ENCODE peak calls at places on chromosomes 4 and X, in five cellular contexts. F, Z, A, Y and M are unnamed samples. For H3K36me3 and H3K27me3, the result is how much of the 10 kb centered on the place peaks cover.

GRCh38 chrX:68133181-68133580 is 300.1 kb downstream of the OPHN1 start:
- DNase-seq in Y (no peak), Z (no peak), F (no peak), A (no peak), M (no peak)

GRCh38 chrX:96719161-96719875 is 34.7 kb downstream of the DIAPH2 start:
- DNase-seq in Y (no peak), Z (no peak), F (no peak), A (no peak), M (no peak)

GRCh38 chrX:68511255-68511654 is 12.4 kb downstream of the YIPF6 start:
- DNase-seq in A (no peak), Z (peak), Y (peak), F (no peak), M (peak)

GRCh38 chr4:683247-683897 is 5.6 kb downstream of the SLC49A3 start:
- DNase-seq in Z (no peak), A (no peak), F (no peak), Y (no peak), M (no peak)

GRCh38 chr4:109078724-109079123 is 223.7 kb downstream of the COL25A1 start:
- DNase-seq in Z (peak), A (no peak), Y (peak), F (no peak), M (no peak)

GRCh38 chrX:78514852-78515251 is 144.3 kb downstream of the RTL3 start:
- DNase-seq in Y (peak), Z (no peak), F (no peak), A (no peak), M (peak)

GRCh38 chr4:189507060-189507459 is 433.6 kb upstream of the FRG1 start:
- DNase-seq in F (no peak), Y (no peak), A (no peak), Z (no peak), M (no peak)

GRCh38 chr4:15034071-15034764 is 31.9 kb downstream of the CPEB2 start:
- DNase-seq in Y (no peak), F (no peak), A (no peak), Z (peak), M (no peak)

GRCh38 chr4:37603711-37604110 is 82.5 kb downstream of the RELL1 start:
- DNase-seq in Y (no peak), F (no peak), A (no peak), Z (no peak), M (no peak)

GRCh38 chrX:152907084-152907651 is 9.3 kb downstream of the ZNF185 start:
- DNase-seq in Y (peak), Z (peak), A (no peak), F (no peak), M (peak)

GRCh38 chrX:7159132-7159861 is 11.3 kb upstream of the PUDP start:
- DNase-seq in A (no peak), F (no peak), Y (no peak), Z (no peak), M (no peak)

DNA sequence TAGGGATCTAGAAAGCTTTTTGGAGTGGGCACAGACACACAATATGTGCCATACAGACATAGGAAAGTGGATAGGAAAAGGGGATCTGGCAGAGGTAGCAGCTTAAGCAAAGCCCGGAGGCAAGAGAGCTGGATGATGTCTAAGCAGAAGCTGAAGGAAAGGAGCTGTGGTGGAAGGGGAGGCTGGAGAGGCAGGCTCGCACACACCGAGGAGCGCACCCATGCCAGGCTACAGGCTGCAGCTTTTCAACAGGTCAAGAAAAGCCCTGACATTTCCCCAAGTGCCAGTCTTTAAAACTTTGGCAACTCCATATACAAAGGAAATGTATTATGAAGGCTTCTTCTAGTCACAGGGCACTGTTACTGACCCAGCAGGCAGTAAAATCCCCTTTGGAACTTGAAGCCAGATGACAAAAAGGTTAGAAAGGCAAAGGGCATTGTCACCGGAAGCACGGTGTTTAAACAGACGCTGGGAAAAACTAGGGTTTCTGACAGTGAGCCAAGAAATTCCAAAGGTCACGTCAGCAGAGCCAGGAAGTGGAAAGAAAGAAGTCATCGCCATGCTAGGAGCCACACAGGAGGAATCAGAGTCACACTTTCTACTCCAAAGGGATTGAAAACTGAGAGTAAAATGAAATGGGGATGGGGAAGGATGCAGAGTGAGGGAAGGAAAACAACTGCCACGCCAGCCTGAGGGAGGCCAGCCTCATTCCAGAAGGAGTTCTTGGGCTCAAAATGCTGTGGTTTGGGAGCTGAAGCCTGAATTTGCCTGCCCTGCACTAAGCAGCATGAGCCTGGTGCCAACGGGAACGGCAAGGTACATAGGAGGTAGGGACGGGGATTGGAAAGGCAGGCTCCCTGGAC is 67.1 kb downstream of the SOWAHB start:
- DNase-seq in Y (peak), F (no peak), Z (peak), A (no peak), M (no peak)
- H3K4me3 ChIP-seq in Y (no peak), F (no peak), Z (peak), A (peak), M (no peak)

DNA sequence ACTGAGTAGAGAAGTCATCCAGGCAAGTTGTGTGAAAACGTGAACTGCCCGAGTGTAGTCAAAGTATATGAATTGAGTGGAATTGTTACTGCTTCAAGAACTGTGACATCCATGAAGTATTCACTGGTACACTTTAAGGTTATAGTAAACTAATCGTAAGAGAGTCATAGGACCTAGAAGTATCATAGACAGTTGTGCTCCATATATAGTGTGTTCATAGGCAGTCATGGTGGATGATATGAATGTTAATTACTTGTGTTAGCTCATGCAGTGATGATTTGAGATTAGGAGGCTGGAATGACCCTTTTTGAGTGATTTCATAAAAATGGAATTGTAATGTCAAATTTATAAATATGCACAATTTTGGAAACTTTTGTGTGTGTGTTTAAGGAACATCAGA is 81.3 kb upstream of the TLR2 start:
- DNase-seq in Z (no peak), F (no peak), A (no peak), Y (no peak), M (no peak)
- H3K36me3 ChIP-seq in Z (under half), F (under half), A (half or more), Y (under half), M (under half)

GRCh38 chr4:147735413-147736301 is 3.8 kb downstream of the ARHGAP10 start:
- DNase-seq in A (no peak), Y (no peak), Z (no peak), F (no peak), M (no peak)

GRCh38 chr4:147736458-147736857 is 4.6 kb downstream of the ARHGAP10 start:
- DNase-seq in F (no peak), Y (peak), Z (peak), A (no peak), M (no peak)

GRCh38 chr4:147733614-147734344 is 1.9 kb downstream of the ARHGAP10 start:
- DNase-seq in Z (peak), Y (peak), A (peak), F (no peak), M (peak)

GRCh38 chr4:147732516-147733193 is 767 bp downstream of the ARHGAP10 start:
- DNase-seq in Z (peak), F (no peak), Y (peak), A (peak), M (peak)

DNA sequence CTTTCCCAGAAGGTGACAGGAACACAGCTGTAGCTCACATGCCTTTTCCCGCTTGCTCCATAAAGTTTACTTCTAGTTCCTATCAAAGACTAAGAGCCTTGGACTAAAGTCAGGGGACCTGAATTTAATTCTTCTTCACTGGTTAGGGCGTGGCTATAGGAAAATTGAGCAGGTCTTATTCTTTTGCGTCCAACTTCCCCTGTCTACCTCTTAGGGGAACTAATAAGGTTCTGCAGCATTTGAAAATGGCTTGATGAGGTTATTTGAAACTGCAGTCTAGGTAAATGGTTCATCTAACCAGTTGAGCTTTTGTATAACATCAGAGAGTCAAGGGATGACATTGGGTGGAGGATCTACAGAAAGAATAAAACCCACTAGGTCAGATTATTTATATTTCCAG is 2.6 kb downstream of the ARHGAP10 start:
- DNase-seq in Y (no peak), A (no peak), Z (no peak), F (no peak), M (no peak)
- H3K27me3 ChIP-seq in Y (under half), A (under half), Z (under half), F (under half), M (under half)

GRCh38 chr4:48905363-48906015 is 1.1 kb downstream of the OCIAD2 start:
- DNase-seq in Z (peak), A (no peak), Y (no peak), F (no peak), M (peak)
- H3K4me3 ChIP-seq in Z (no peak), A (peak), Y (peak), F (peak), M (peak)

DNA sequence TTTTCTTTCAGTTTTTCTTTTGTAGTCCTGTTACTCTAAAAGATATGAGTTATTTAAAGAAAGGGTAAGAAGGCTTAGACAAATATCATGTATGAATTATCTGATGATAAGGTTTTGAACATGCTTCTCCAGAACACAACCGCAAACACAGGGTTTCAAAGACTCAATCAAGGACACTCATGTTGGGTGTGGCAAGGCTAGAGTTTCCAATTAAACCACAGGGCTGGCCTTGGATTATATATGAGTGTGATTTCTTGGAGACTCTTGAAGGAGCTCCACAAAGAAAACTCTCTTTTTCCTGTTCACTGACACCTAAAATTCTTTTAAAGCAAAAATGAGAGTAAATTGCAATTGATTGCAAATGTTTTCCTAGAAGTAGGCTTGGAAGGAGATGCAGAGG is 110.1 kb upstream of the PDLIM3 start:
- DNase-seq in Y (no peak), Z (no peak), A (no peak), F (no peak), M (no peak)
- H3K36me3 ChIP-seq in Y (under half), Z (under half), A (half or more), F (half or more), M (under half)

GRCh38 chrX:133005038-133005437 is 46.6 kb upstream of the HS6ST2 start:
- DNase-seq in A (no peak), F (no peak), Y (peak), Z (peak), M (peak)

GRCh38 chrX:133007458-133007857 is 49.0 kb upstream of the HS6ST2 start:
- DNase-seq in F (no peak), A (no peak), Y (no peak), Z (no peak), M (no peak)

GRCh38 chrX:133005616-133006015 is 47.2 kb upstream of the HS6ST2 start:
- DNase-seq in Y (no peak), F (no peak), A (no peak), Z (no peak), M (no peak)
- H3K27me3 ChIP-seq in Y (under half), F (under half), A (under half), Z (under half), M (under half)

GRCh38 chr4:87042986-87043820 is 108.4 kb downstream of the AFF1 start:
- DNase-seq in Z (no peak), A (no peak), Y (peak), F (no peak), M (peak)

GRCh38 chr4:87045659-87046058 is 110.8 kb downstream of the AFF1 start:
- DNase-seq in A (no peak), F (no peak), Y (no peak), Z (no peak), M (no peak)

GRCh38 chr4:87046111-87046510 is 111.3 kb downstream of the AFF1 start:
- DNase-seq in Y (no peak), Z (peak), A (no peak), F (no peak), M (no peak)

GRCh38 chr4:87042221-87042620 is 107.4 kb downstream of the AFF1 start:
- DNase-seq in F (no peak), Z (no peak), A (no peak), Y (no peak), M (no peak)

DNA sequence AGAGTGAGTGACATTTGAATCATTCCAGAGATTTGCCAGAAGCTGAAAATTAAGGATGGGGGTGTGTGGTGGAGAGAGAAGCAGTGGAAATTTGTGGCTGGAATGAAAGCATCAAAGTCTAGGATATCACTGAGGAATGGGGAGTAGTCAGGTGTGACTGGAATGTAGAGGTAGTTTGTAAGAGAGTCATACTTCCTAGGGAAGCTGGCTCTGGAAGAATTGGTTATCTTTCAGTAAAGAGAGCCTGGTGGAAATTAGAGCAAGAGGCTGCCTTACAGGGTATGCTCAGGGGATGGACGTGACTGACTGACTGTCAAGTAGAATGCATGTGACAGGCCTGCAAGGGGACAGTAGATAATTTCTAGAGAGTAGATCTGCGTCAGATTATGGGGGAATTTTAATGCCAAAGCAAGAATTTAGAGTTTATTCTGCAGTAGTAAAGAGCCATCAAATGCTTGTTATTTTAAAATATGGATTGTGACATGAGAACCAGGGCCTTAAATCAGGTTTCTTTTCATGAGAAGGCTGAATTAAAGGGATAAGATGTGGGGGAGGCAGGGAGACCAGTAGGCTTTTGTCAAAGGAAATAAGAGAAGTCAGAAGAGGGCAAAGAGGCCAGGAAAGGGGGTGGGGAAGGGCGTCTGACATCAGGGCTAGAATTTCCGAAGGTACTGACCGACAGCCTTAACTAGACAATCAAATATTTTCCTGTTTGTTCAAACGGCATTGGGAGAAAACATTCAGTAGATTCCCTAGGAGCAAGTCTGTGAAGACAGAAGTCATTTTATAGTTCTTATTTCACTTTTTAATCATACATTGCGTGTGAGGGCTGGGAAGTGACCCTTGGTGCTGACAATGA is 109.9 kb downstream of the AFF1 start:
- DNase-seq in F (no peak), Y (peak), Z (no peak), A (no peak), M (peak)
- H3K4me3 ChIP-seq in F (no peak), Y (no peak), Z (no peak), A (peak), M (no peak)

DNA sequence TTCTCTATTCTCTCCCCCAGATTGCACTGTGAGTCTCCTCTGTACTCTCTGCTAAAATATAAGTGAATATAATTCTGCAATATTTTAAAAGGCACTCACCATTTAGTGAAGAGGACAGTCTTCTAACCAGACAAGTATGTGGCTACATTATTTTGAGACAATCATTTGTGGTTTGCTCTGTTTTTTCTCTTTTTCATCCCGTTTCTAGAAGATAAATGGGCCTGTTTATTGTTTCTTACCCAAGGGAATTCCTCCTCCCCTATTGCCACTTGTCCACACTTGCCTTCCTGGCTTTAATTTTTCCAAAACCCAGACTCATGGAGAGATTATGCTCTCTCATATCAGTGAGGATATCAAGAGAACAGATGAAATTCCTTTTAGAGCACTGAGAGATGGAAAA is 18.6 kb upstream of the IL13RA2 start:
- DNase-seq in A (no peak), Y (no peak), Z (no peak), F (no peak), M (no peak)
- H3K36me3 ChIP-seq in A (under half), Y (under half), Z (under half), F (under half), M (under half)

GRCh38 chrX:133376422-133376821 is 38.9 kb downstream of the GPC4 start:
- DNase-seq in A (no peak), Z (no peak), Y (no peak), F (no peak), M (no peak)
- H3K27me3 ChIP-seq in A (under half), Z (under half), Y (under half), F (under half), M (under half)

GRCh38 chrX:131704136-131704695 is 160.3 kb downstream of the OR13H1 start:
- DNase-seq in A (no peak), Y (no peak), Z (peak), F (peak), M (no peak)
- H3K4me3 ChIP-seq in A (no peak), Y (no peak), Z (peak), F (peak), M (no peak)